ENCODE peak calls at places on chromosomes 12 and 14, in four cellular contexts. Q, F, I and N are unnamed samples. For H4K20me1 and H3K4me1, the result is how much of the 10 kb centered on the place peaks cover.

GRCh38 chr12:127310548-127310947 is 956.4 kb upstream of the TMEM132C start:
- DNase-seq in F (no peak), Q (no peak), I (no peak), N (no peak)

GRCh38 chr12:116539905-116540482 is 19.2 kb upstream of the MAP1LC3B2 start:
- DNase-seq in Q (peak), F (peak), I (peak), N (no peak)

GRCh38 chr12:47110011-47110541 is 30.3 kb upstream of the AMIGO2 start:
- DNase-seq in F (no peak), Q (no peak), I (no peak), N (no peak)

GRCh38 chr14:74638066-74638465 is 26.0 kb upstream of the LTBP2 start:
- DNase-seq in I (no peak), Q (peak), F (no peak), N (no peak)

GRCh38 chr14:104633276-104633861 is 28.8 kb upstream of the TMEM179 start:
- DNase-seq in I (no peak), Q (peak), F (no peak), N (no peak)

GRCh38 chr12:1662761-1663439 is 28.0 kb upstream of the ADIPOR2 start:
- DNase-seq in F (peak), Q (peak), I (no peak), N (no peak)

GRCh38 chr12:104171785-104172563 is 34.0 kb upstream of the NFYB start:
- DNase-seq in Q (peak), I (no peak), F (peak), N (no peak)

GRCh38 chr12:105912911-105913514 is 225.7 kb downstream of the NUAK1 start:
- DNase-seq in Q (no peak), I (peak), F (no peak), N (no peak)

GRCh38 chr12:25960176-25960575 is 1.7 kb downstream of the RASSF8 start:
- DNase-seq in I (no peak), Q (peak), F (peak), N (no peak)

GRCh38 chr14:64806202-64806861 is 73.4 kb downstream of the SPTB start:
- DNase-seq in I (peak), Q (no peak), F (no peak), N (no peak)

GRCh38 chr12:131045705-131046460 is 92.2 kb downstream of the ADGRD1 start:
- DNase-seq in Q (no peak), I (no peak), F (no peak), N (no peak)
- H4K20me1 ChIP-seq in Q (under half), I (under half), F (under half), N (under half)

GRCh38 chr12:120830052-120830940 is 73.9 kb downstream of the SPPL3 start:
- DNase-seq in F (no peak), I (no peak), Q (peak), N (peak)

GRCh38 chr12:120832712-120833111 is 71.4 kb downstream of the SPPL3 start:
- DNase-seq in F (no peak), Q (no peak), I (no peak), N (no peak)

GRCh38 chr12:120833849-120834248 is 70.3 kb downstream of the SPPL3 start:
- DNase-seq in I (no peak), F (no peak), Q (no peak), N (no peak)

GRCh38 chr12:120834489-120835303 is 69.5 kb downstream of the SPPL3 start:
- DNase-seq in F (no peak), Q (no peak), I (no peak), N (no peak)

GRCh38 chr12:120831648-120832267 is 72.4 kb downstream of the SPPL3 start:
- DNase-seq in F (no peak), Q (peak), I (peak), N (no peak)
- H3K4me1 ChIP-seq in F (under half), Q (under half), I (under half), N (under half)

GRCh38 chr12:121495746-121496145 is 85.1 kb downstream of the KDM2B start:
- DNase-seq in I (no peak), F (no peak), Q (no peak), N (no peak)

GRCh38 chr12:121484967-121485366 is 85.0 kb downstream of the RNF34 start:
- DNase-seq in I (no peak), Q (no peak), F (no peak), N (no peak)

GRCh38 chr12:121490401-121491257 is 90.2 kb downstream of the KDM2B start:
- DNase-seq in Q (no peak), F (peak), I (no peak), N (no peak)

GRCh38 chr12:121494093-121494787 is 86.6 kb downstream of the KDM2B start:
- DNase-seq in I (no peak), Q (peak), F (peak), N (peak)

GRCh38 chr12:121489874-121490273 is 90.0 kb downstream of the RNF34 start:
- DNase-seq in Q (no peak), F (no peak), I (no peak), N (no peak)
- H4K20me1 ChIP-seq in Q (under half), F (under half), I (under half), N (under half)

DNA sequence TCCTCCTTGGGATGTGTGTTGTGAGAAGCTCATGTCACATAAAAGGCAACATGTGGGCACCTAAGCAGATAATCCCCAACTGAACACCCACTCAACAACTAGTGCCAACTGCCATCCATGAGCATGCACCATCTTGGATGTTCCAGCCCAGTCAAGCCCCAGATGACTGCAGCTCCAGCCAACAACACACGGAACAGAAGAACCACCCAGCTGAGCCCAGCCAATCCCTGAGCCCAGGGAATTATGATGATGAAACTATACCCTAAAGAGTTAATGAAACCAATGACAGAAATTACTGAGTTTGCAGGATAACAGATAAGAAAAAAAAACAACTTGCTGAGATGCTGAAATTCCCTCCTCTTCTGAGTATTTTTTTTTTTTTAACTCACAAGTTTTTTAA is 124.7 kb downstream of the KSR2 start:
- DNase-seq in I (no peak), F (no peak), Q (no peak), N (no peak)
- H3K4me1 ChIP-seq in I (under half), F (under half), Q (under half), N (under half)

GRCh38 chr12:68831272-68831671 is 23.3 kb downstream of the MDM2 start:
- DNase-seq in Q (no peak), F (peak), I (no peak), N (no peak)
- H4K20me1 ChIP-seq in Q (half or more), F (under half), I (half or more), N (under half)

DNA sequence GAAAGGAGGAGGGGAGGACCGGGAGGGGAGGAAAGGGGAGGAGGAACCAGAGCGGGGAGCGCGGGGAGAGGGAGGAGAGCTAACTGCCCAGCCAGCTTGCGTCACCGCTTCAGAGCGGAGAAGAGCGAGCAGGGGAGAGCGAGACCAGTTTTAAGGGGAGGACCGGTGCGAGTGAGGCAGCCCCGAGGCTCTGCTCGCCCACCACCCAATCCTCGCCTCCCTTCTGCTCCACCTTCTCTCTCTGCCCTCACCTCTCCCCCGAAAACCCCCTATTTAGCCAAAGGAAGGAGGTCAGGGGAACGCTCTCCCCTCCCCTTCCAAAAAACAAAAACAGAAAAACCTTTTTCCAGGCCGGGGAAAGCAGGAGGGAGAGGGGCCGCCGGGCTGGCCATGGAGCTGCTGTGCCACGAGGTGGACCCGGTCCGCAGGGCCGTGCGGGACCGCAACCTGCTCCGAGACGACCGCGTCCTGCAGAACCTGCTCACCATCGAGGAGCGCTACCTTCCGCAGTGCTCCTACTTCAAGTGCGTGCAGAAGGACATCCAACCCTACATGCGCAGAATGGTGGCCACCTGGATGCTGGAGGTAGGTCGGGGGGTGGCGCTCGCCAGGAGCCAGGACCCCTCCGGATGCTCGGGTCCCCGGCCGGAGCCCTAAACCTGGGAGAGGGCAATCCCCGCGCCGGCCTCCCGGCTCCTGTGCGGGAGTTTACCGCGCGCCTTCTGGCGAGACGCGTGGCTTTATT is at the start of gene CCND2:
- DNase-seq in I (peak), Q (peak), F (peak), N (peak)
- H3K4me1 ChIP-seq in I (under half), Q (under half), F (under half), N (under half)